ENCODE peak calls at places on chromosomes 2 and 18, in seven cellular contexts. P is NCI-H1694; W is CD8-positive, alpha-beta memory T cell; O is T-helper 1 cell; Y is stimulated activated CD4-positive, alpha-beta T cell treated with anti-CD3 and anti-CD28 coated beads, Interleukin-4, amount 100 ng/mL, for 48 hours; J is NCI-H345; Z is GM03348. M is an unnamed sample.

GRCh38 chr2:204505488-204505887 is 39.8 kb upstream of the PARD3B start:
- DNase-seq in P (no peak), W (no peak), O (no peak), Y (no peak), J (no peak), Z (no peak), M (no peak)

GRCh38 chr2:198053776-198054175 is 249.4 kb downstream of the PLCL1 start:
- DNase-seq in P (no peak), W (no peak), O (no peak), Y (no peak), J (no peak), Z (no peak), M (no peak)

GRCh38 chr2:215537621-215538020 is 101.8 kb upstream of the FN1 start:
- DNase-seq in P (no peak), W (no peak), O (no peak), Y (no peak), J (no peak), Z (peak), M (no peak)

GRCh38 chr2:215793747-215794595 is 219.4 kb downstream of the MREG start:
- DNase-seq in P (no peak), W (no peak), O (no peak), Y (peak), J (no peak), Z (peak), M (no peak)

GRCh38 chr18:79211844-79212243 is 142.7 kb downstream of the ATP9B start:
- DNase-seq in P (no peak), W (no peak), O (no peak), Y (no peak), J (no peak), Z (no peak), M (no peak)

GRCh38 chr2:176536739-176537138 is 267.5 kb downstream of the MTX2 start:
- DNase-seq in P (no peak), W (no peak), O (no peak), Y (no peak), J (no peak), Z (no peak), M (no peak)

GRCh38 chr2:147449323-147450080 is 395.3 kb upstream of the ACVR2A start:
- DNase-seq in P (no peak), W (peak), O (peak), Y (no peak), J (peak), Z (no peak), M (peak)

GRCh38 chr2:160229591-160229990 is 29.5 kb upstream of the ITGB6 start:
- DNase-seq in P (no peak), W (no peak), O (no peak), Y (no peak), J (no peak), Z (peak), M (no peak)

GRCh38 chr2:142872900-142873724 is 4.4 kb upstream of the KYNU start:
- DNase-seq in P (no peak), W (no peak), O (no peak), Y (no peak), J (no peak), Z (no peak), M (no peak)

GRCh38 chr2:144181006-144181405 is 338.9 kb downstream of the ZEB2 start:
- DNase-seq in P (no peak), W (no peak), O (no peak), Y (no peak), J (no peak), Z (peak), M (no peak)

GRCh38 chr18:52046842-52047241 is 293.2 kb upstream of the DCC start:
- DNase-seq in P (no peak), W (no peak), O (no peak), Y (no peak), J (no peak), Z (no peak), M (no peak)